ENCODE peak calls at places on chromosome 11, in five cellular contexts. C is HepG2, U is K562, T is A549, W is H1. S is an unnamed sample.

GRCh38 chr11:126350811-126351210 is 4.7 kb upstream of the ST3GAL4 start:
- DNase-seq in C (no peak), U (no peak), T (no peak), W (no peak), S (no peak)

GRCh38 chr11:16605440-16605970 is 132.9 kb upstream of the C11orf58 start:
- DNase-seq in C (no peak), U (peak; percentile 63), T (no peak), W (no peak), S (no peak)

GRCh38 chr11:12838463-12839120 is 164.4 kb downstream of the TEAD1 start:
- DNase-seq in C (no peak), U (no peak), T (no peak), W (no peak), S (no peak)

GRCh38 chr11:75431533-75432525 is 1.2 kb downstream of the KLHL35 start:
- DNase-seq in C (no peak), U (no peak), T (peak; percentile 32), W (no peak), S (no peak)

GRCh38 chr11:83544871-83545270 is 258.7 kb upstream of the CCDC90B start:
- DNase-seq in C (no peak), U (no peak), T (no peak), W (no peak), S (no peak)

GRCh38 chr11:79046365-79046764 is 394.5 kb downstream of the TENM4 start:
- DNase-seq in C (no peak), U (no peak), T (no peak), W (no peak), S (no peak)

GRCh38 chr11:73372371-73372993 is 3.7 kb upstream of the RELT start:
- DNase-seq in C (peak; percentile 25), U (no peak), T (peak; percentile 48), W (no peak), S (no peak)

GRCh38 chr11:69316941-69317340 is 23.0 kb downstream of the MYEOV start:
- DNase-seq in C (no peak), U (no peak), T (no peak), W (no peak), S (no peak)

GRCh38 chr11:12235945-12236743 is 125.8 kb downstream of the MICAL2 start:
- DNase-seq in C (peak; percentile 58), U (peak; percentile 73), T (peak; percentile 62), W (no peak), S (peak; percentile 48)

GRCh38 chr11:103325686-103326069 is 216.5 kb downstream of the DYNC2H1 start:
- DNase-seq in C (no peak), U (no peak), T (no peak), W (no peak), S (no peak)

GRCh38 chr11:112161012-112161411 is 2.9 kb downstream of the IL18 start:
- DNase-seq in C (no peak), U (no peak), T (no peak), W (no peak), S (no peak)

GRCh38 chr11:8192016-8192895 is 23.4 kb upstream of the RIC3 start:
- DNase-seq in C (peak; percentile 45), U (peak; percentile 68), T (peak; percentile 69), W (no peak), S (no peak)

GRCh38 chr11:103552086-103552485 is 442.9 kb downstream of the DYNC2H1 start:
- DNase-seq in C (no peak), U (no peak), T (no peak), W (no peak), S (no peak)

GRCh38 chr11:95152878-95153856 is 63.5 kb downstream of the ENDOD1 start:
- DNase-seq in C (no peak), U (peak; percentile 95), T (no peak), W (no peak), S (peak; percentile 26)

GRCh38 chr11:64299847-64300648 is at the start of gene CATSPERZ:
- DNase-seq in C (no peak), U (no peak), T (no peak), W (no peak), S (no peak)

GRCh38 chr11:72483412-72484186 is 49.3 kb upstream of the CLPB start:
- DNase-seq in C (peak; percentile 23), U (no peak), T (peak; percentile 10), W (no peak), S (no peak)

GRCh38 chr11:86785576-86785975 is 14.8 kb upstream of the PRSS23 start:
- DNase-seq in C (no peak), U (no peak), T (no peak), W (no peak), S (no peak)

GRCh38 chr11:61793084-61793828 is 545 bp downstream of the FEN1 start:
- DNase-seq in C (peak; percentile 12), U (peak; percentile 43), T (peak; percentile 31), W (no peak), S (no peak)

GRCh38 chr11:118910309-118911112 is 15.2 kb downstream of the BCL9L start:
- DNase-seq in C (peak; percentile 75), U (peak; percentile 81), T (peak; percentile 75), W (no peak), S (no peak)

GRCh38 chr11:36777302-36777701 is 179.3 kb upstream of the RAG2 start:
- DNase-seq in C (no peak), U (no peak), T (no peak), W (no peak), S (no peak)

GRCh38 chr11:3044915-3045314 is 12.3 kb downstream of the CARS1 start:
- DNase-seq in C (no peak), U (no peak), T (no peak), W (no peak), S (no peak)

GRCh38 chr11:91308069-91308468 is 916.5 kb upstream of the FAT3 start:
- DNase-seq in C (no peak), U (no peak), T (no peak), W (no peak), S (no peak)

GRCh38 chr11:18071098-18071705 is 25.1 kb upstream of the TPH1 start:
- DNase-seq in C (no peak), U (no peak), T (no peak), W (no peak), S (no peak)

GRCh38 chr11:123561046-123561781 is 93.2 kb downstream of the SCN3B start:
- DNase-seq in C (peak; percentile 7), U (peak; percentile 8), T (no peak), W (no peak), S (no peak)

GRCh38 chr11:74299000-74299399 is 12.4 kb downstream of the P4HA3 start:
- DNase-seq in C (no peak), U (no peak), T (no peak), W (no peak), S (no peak)

GRCh38 chr11:74685338-74685737 is 45.9 kb downstream of the CHRDL2 start:
- DNase-seq in C (no peak), U (no peak), T (no peak), W (no peak), S (no peak)

GRCh38 chr11:82775736-82776346 is 42.2 kb upstream of the FAM181B start:
- DNase-seq in C (peak; percentile 42), U (peak; percentile 68), T (peak; percentile 40), W (peak; percentile 50), S (no peak)

GRCh38 chr11:123011510-123011909 is 29.9 kb upstream of the BSX start:
- DNase-seq in C (no peak), U (no peak), T (no peak), W (no peak), S (no peak)

GRCh38 chr11:31412946-31413345 is 43.3 kb downstream of the DNAJC24 start:
- DNase-seq in C (no peak), U (no peak), T (no peak), W (no peak), S (no peak)

GRCh38 chr11:4025957-4026324 is 68.7 kb upstream of the RRM1 start:
- DNase-seq in C (no peak), U (no peak), T (no peak), W (no peak), S (no peak)

GRCh38 chr11:28767574-28767973 is 659.4 kb downstream of the METTL15 start:
- DNase-seq in C (no peak), U (no peak), T (peak; percentile 40), W (no peak), S (no peak)

GRCh38 chr11:45651841-45652745 is 13.3 kb downstream of the CHST1 start:
- DNase-seq in C (no peak), U (no peak), T (no peak), W (no peak), S (no peak)

GRCh38 chr11:24609778-24610177 is 112.9 kb downstream of the LUZP2 start:
- DNase-seq in C (no peak), U (no peak), T (no peak), W (no peak), S (no peak)

DNA sequence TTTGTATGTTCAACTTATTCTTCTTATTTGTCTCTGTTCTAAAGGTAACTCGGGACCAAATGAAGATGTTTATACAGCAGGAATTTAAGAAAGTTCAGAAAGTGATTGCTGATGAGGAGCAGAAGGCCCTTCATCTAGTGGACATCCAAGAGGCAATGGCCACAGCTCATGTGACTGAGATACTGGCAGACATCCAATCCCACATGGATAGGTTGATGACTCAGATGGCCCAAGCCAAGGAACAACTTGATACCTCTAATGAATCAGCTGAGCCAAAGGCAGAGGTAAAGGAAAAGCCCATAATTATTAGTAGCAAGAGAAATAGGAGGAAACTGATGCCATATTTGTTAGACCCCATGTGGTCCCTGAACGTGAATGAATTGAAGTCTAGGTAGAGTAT is 63.3 kb downstream of the TRIM44 start:
- DNase-seq in C (no peak), U (peak; percentile 30), T (peak; percentile 42), W (no peak), S (no peak)
- TF ChIP-seq HDAC2 in C (no peak), U (no peak), T (no peak), W (no peak), S (no peak)

DNA sequence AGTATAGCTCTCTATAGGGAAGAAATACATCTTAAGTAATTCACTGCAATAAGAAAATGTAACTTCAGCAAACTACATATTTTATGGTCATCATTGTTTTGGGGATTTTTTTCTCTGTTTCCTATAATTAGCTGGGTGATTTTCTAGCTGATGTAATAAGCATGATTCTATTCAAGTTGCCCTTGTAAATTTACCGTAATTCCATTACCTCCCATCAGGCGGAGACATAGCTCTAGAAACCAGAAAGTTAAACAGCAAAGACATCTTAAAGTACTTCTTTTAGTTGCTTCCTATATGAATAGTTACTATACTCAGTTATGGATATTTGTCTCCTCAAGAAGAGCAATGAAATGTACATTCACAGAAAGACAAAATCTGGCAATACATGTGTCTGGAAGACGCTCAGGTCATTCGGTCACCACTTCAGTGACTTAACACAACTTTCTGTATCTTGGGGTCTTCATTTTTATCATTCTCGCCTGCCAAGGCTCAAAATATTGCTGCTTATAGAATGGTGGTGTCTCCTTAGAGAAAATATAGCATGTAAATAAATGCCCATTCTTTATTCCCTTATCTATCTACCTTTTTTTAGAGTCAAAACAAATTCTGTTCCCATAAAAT is 239.9 kb upstream of the ZC3H12C start:
- DNase-seq in C (peak; percentile 15), U (peak; percentile 60), T (peak; percentile 67), W (no peak), S (peak; percentile 56)
- TF ChIP-seq HDAC2 in C (no peak), U (no peak), T (no peak), W (no peak), S (no peak)

GRCh38 chr11:44575288-44575672 is 9.8 kb downstream of the CD82 start:
- DNase-seq in C (no peak), U (no peak), T (no peak), W (no peak), S (no peak)
- TF ChIP-seq HDAC2 in C (no peak), U (no peak), T (no peak), W (no peak), S (no peak)

DNA sequence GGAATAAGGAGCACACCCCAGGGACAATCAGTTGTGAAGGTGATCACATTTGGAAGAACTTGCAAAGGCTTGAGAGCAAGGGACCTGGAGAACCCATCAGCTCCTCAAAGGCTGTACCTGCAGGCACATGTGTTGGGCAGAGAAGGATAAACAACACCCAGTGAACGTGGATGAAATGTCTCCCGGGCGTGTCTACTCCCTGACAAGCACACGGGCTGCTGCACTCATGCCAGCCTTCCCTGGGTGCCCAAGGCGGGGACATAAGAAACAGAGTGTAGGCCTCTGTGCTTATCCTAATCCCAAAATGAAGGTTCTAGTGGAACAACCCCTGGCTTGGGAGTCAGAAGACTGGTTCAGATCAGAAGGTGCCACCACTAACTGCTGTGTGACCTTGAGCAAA is 46.7 kb downstream of the DSCAML1 start:
- DNase-seq in C (no peak), U (no peak), T (no peak), W (no peak), S (no peak)
- TF ChIP-seq HDAC2 in C (no peak), U (no peak), T (no peak), W (no peak), S (no peak)